ENCODE peak calls at places on chromosomes 5 and 9, in five cellular contexts. X is transverse colon, S is SJCRH30, R is hepatocyte, N is uterus. G is an unnamed sample. For H3K4me1 and H3K27me3, the result is how much of the 10 kb centered on the place peaks cover.

GRCh38 chr5:123359866-123360569 is 63.2 kb downstream of the CEP120 start:
- DNase-seq in N (peak), X (no peak), S (no peak), R (no peak), G (no peak)

GRCh38 chr5:113612060-113612496 is 98.6 kb downstream of the YTHDC2 start:
- DNase-seq in X (no peak), S (no peak), R (peak), N (no peak), G (peak)

GRCh38 chr5:71865202-71865601 is 146.1 kb downstream of the CARTPT start:
- DNase-seq in N (peak), R (peak), S (no peak), X (no peak), G (peak)

GRCh38 chr5:37774912-37775483 is 64.8 kb downstream of the GDNF start:
- DNase-seq in S (peak), N (no peak), R (no peak), X (no peak), G (no peak)

GRCh38 chr9:132044176-132044880 is 35.3 kb downstream of the MED27 start:
- DNase-seq in S (no peak), N (no peak), R (no peak), X (no peak), G (no peak)

GRCh38 chr9:3997492-3997891 is 302.4 kb downstream of the GLIS3 start:
- DNase-seq in N (no peak), X (no peak), S (no peak), R (no peak), G (no peak)

GRCh38 chr5:126354857-126355731 is 68.1 kb upstream of the GRAMD2B start:
- DNase-seq in R (no peak), N (no peak), X (no peak), S (peak), G (no peak)

GRCh38 chr9:112711050-112711689 is 6.7 kb downstream of the INIP start:
- DNase-seq in X (no peak), S (no peak), R (peak), N (no peak), G (no peak)

GRCh38 chr5:15209053-15209762 is 290.8 kb upstream of the FBXL7 start:
- DNase-seq in X (no peak), S (no peak), R (no peak), N (no peak), G (no peak)

GRCh38 chr5:102036927-102037326 is 259.2 kb downstream of the SLCO4C1 start:
- DNase-seq in N (no peak), X (no peak), S (no peak), R (no peak), G (no peak)

GRCh38 chr9:129166962-129167557 is 11.0 kb downstream of the IER5L start:
- DNase-seq in R (peak), N (peak), S (no peak), X (peak), G (peak)

GRCh38 chr5:8341416-8341815 is 472.5 kb downstream of the MTRR start:
- DNase-seq in N (no peak), R (no peak), X (no peak), S (no peak), G (no peak)

GRCh38 chr5:140365282-140365681 is 5.3 kb downstream of the SLC4A9 start:
- DNase-seq in X (no peak), S (no peak), R (no peak), N (no peak), G (no peak)

GRCh38 chr5:67156976-67157583 is 39.5 kb downstream of the CD180 start:
- DNase-seq in X (peak), N (peak), S (no peak), R (peak), G (no peak)

GRCh38 chr5:79795764-79796398 is 106.2 kb downstream of the CMYA5 start:
- DNase-seq in S (peak), X (no peak), N (peak), R (peak), G (peak)

GRCh38 chr5:169870221-169870620 is 110.1 kb downstream of the INSYN2B start:
- DNase-seq in N (no peak), X (no peak), R (no peak), S (no peak), G (no peak)

GRCh38 chr9:91736898-91737601 is 213.0 kb downstream of the ROR2 start:
- DNase-seq in R (no peak), N (no peak), X (no peak), S (no peak), G (no peak)

GRCh38 chr9:125140576-125140975 is 2.8 kb downstream of the SCAI start:
- DNase-seq in N (no peak), X (no peak), R (no peak), S (no peak), G (no peak)

GRCh38 chr5:53069626-53070025 is 39.9 kb downstream of the MOCS2 start:
- DNase-seq in N (no peak), R (no peak), S (no peak), X (no peak), G (no peak)

GRCh38 chr9:20732118-20732517 is 48.1 kb downstream of the FOCAD start:
- DNase-seq in N (no peak), R (no peak), X (no peak), S (no peak), G (peak)

GRCh38 chr5:151873701-151874100 is 51.0 kb downstream of the GLRA1 start:
- DNase-seq in R (no peak), X (no peak), N (no peak), S (no peak), G (no peak)

GRCh38 chr5:78803386-78803785 is 154.8 kb upstream of the LHFPL2 start:
- DNase-seq in R (no peak), N (peak), X (peak), S (no peak), G (no peak)

GRCh38 chr9:96071245-96072124 is 196.0 kb downstream of the ERCC6L2 start:
- DNase-seq in S (no peak), R (peak), N (no peak), X (no peak), G (no peak)

GRCh38 chr5:158807-159447 is 32.4 kb upstream of the LRRC14B start:
- DNase-seq in R (no peak), N (no peak), X (no peak), S (no peak), G (no peak)

GRCh38 chr5:16812911-16813310 is 123.2 kb downstream of the MYO10 start:
- DNase-seq in S (no peak), X (peak), R (peak), N (no peak), G (peak)

GRCh38 chr5:105506692-105507277 is 1944.2 kb upstream of the NUDT12 start:
- DNase-seq in R (peak), S (peak), N (no peak), X (no peak), G (no peak)

GRCh38 chr5:75335952-75336624 is 932 bp upstream of the HMGCR start:
- DNase-seq in N (no peak), S (peak), X (peak), R (peak), G (peak)

GRCh38 chr9:2157277-2158105 is 142.3 kb downstream of the SMARCA2 start:
- DNase-seq in S (peak), N (peak), R (peak), X (peak), G (peak)

GRCh38 chr9:91885746-91886432 is 64.1 kb downstream of the ROR2 start:
- DNase-seq in S (no peak), N (no peak), R (no peak), X (no peak), G (no peak)

GRCh38 chr5:67147768-67148167 is 48.8 kb downstream of the CD180 start:
- DNase-seq in X (no peak), S (no peak), R (no peak), N (no peak), G (no peak)

GRCh38 chr5:29796018-29796417 is 1397.5 kb upstream of the CDH6 start:
- DNase-seq in S (no peak), N (no peak), X (no peak), R (no peak), G (no peak)

GRCh38 chr5:29795253-29795652 is 1398.2 kb upstream of the CDH6 start:
- DNase-seq in R (no peak), X (no peak), S (no peak), N (no peak), G (no peak)

GRCh38 chr5:29790281-29790680 is 1403.2 kb upstream of the CDH6 start:
- DNase-seq in X (no peak), N (no peak), S (no peak), R (no peak), G (no peak)

DNA sequence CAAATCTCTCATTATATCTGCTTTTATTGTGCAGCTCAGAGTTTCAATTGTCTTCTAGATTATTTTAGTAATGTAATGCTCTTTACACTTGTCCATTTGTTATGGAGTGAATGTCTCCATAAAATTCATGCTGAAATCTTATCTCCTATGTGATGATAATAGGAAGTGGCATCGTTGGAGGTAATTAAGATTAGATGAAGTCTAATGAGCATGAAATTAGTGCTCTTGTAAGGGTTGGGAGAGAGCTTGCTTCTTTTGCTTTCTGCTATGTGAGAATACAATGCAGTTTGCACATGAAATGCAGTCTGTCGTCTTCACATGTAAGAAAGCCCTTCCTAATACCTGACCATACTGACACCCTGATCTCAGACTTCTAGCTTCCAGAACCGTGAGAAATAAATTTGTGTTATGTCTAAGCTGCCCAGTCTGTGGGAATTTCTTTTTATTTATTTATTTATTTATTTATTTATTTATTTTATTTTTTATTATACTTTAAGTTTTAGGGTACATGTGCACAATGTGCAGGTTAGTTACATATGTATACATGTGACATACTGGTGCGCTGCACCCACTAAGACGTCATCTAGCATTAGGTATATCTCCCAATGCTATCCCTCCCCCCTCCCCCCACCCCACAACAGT is 1399.2 kb upstream of the CDH6 start:
- DNase-seq in N (no peak), X (no peak), S (no peak), R (no peak), G (no peak)
- H3K4me1 ChIP-seq in N (under half), X (under half), S (under half), R (under half), G (under half)

DNA sequence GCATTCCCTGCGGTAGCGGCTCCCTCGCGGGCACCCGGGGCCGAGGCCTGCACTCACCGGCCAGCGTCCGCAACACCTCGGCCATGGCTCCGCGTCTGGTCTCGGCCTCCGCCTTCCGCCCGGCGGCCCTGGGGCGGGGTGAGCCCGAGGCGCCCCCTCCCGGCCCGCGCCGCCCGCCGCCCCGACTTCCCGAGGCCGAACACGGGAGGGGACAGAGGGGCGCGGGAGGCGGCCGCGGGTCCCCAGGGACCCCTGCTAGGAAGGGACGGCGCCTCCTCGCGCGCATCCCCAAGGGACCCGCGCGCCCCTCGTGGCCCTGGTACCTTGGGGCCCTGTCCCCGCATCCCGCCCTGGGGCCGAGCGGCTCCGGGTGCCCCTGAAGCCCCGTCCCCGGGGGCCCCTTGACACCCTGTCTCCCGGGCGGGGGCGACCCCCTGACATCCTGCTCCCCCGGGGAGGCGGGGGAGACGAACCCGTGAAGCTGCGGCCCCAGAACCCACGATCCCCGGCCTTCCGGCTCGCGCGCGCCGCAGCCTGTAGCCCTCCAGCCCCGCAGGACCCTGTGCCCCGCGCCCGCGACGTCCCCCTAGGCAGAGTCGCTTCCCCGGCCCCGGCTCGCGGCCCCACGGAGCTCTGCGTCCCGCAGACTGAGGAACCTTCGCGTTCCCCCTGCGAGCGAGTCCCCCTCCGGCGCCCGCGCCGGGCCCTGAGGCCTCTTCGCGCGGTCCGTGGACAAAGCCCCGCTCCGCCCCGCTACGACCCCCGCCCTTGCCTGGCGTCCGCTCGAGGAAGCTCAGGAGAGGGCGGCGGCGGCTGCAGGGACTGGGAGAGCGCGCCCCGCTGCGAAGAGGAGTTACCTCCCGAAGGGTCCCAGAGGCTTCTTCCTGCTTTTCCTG is at the start of gene ABO:
- DNase-seq in X (peak), R (peak), S (no peak), N (no peak), G (no peak)
- H3K27me3 ChIP-seq in X (under half), R (under half), S (under half), N (under half), G (half or more)

GRCh38 chr5:39193553-39194465 is 25.6 kb downstream of the FYB1 start:
- DNase-seq in N (no peak), S (no peak), R (no peak), X (no peak), G (no peak)

GRCh38 chr5:39194466-39195136 is 24.8 kb downstream of the FYB1 start:
- DNase-seq in X (no peak), N (no peak), R (peak), S (no peak), G (peak)

GRCh38 chr5:39192449-39193160 is 26.8 kb downstream of the FYB1 start:
- DNase-seq in S (no peak), X (no peak), N (no peak), R (no peak), G (peak)

GRCh38 chr5:39197556-39197955 is 21.8 kb downstream of the FYB1 start:
- DNase-seq in X (no peak), R (no peak), N (no peak), S (no peak), G (no peak)

DNA sequence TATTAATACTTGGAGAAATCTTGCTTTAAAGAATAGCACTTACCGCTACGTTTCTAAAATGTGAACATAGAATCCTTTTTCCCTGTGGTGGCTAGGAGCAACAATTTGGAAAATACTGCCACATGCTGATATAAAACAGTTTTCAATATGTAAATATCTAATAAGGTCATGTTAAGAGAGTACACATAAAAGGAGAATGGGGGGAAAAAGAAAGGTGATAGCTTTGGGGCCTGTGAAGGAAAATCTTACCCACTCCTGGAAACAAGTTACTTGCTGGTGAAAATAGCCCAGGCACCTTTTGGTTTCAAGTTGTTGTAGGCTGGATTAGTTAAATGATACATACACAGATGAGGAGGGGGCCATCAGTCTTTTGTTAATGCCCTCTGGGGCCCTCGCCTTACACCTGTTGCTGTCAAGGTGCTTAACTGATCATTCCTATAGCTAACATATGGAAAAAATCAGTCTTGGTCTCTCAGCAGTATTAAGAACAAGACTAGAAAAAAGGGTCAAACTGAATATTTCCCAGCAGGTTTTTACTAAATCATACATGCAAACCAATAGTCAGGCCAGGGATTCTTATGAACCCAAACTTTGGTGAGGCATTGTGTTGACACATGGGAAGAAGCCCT is 24.1 kb downstream of the FYB1 start:
- DNase-seq in X (no peak), R (no peak), N (no peak), S (no peak), G (no peak)
- H3K27ac ChIP-seq in X (no peak), R (no peak), N (no peak), S (no peak), G (peak)

DNA sequence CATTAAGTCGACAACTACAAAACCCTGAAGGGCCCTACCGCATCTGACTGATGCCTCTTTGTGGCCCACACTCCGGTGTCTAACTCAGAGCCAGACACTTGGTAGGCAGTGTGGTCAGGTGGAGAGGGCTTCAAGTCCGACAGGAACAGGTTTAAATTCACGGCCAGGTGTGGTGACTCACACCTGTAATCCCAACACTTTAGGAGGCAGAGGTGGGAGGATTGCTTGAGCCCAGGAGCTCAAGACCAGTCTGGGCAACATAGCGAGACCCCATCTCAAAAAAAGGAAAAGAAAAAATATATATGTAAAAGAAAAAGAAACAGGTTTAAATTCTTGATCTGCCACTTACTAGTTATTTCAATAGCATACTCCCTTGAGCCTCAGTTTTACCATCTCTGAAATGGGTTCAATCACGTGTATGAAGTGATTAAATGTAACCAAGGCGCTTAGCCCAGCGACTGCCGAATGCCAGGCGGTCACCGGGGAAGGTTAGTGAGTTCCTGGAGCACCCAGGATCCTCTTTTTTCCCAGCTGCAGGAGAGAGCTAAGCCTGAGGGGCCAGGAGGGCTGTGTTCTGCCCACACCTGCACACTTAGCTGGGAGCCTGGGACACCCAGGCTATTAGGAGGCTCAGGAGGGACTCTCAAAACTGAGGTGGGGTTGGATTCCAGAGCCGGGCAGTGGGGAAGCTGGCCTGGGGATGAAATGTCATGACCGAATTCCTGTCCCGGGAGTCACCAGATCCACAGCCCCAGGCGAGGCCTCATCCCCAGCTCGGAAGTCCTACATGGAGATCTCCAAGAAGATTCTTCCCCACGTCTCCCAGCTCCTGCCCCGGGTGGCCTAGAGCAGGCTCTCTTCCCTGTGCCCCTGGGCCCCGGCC is 858 bp downstream of the CLTB start:
- DNase-seq in S (peak), R (peak), N (peak), X (peak), G (peak)
- H3K4me1 ChIP-seq in S (under half), R (under half), N (under half), X (under half), G (under half)

GRCh38 chr5:77637170-77638074 is 1.1 kb downstream of the OTP start:
- DNase-seq in S (no peak), X (no peak), R (no peak), N (no peak), G (no peak)
- H3K27me3 ChIP-seq in S (under half), X (half or more), R (half or more), N (half or more), G (half or more)

DNA sequence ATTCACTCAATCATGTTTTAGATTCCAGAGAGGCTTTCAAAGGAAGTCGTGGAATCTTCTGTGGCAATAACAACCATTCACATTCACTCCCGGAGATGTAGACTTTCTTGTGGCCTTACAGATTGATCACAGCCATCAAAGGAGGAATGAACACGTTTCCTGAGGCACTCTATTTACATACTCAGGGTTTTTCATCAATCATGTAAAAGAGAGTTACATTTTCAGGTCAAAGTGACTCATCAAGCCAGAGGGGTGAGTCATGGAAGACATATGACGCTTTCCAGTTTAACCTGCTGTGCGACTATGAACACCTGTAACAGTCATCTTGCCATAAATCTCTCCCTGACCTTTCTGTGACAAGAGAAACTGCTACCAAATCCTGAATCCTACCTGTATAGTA is 39.3 kb upstream of the RAD23B start:
- DNase-seq in X (peak), R (peak), S (no peak), N (no peak), G (peak)
- H3K27ac ChIP-seq in X (no peak), R (peak), S (no peak), N (no peak), G (peak)

G was measured in foreskin keratinocyte.